ENCODE peak calls at places on chromosomes 7 and 10, in nine cellular contexts. K, E, S, R, D, H, N, A and U are unnamed samples.

GRCh38 chr10:95564291-95564690 is 3.1 kb upstream of the SORBS1 start:
- DNase-seq in K (no peak), E (no peak), S (no peak), R (no peak), D (no peak), H (no peak), N (no peak), A (no peak), U (no peak)

GRCh38 chr10:18195060-18195799 is 55.0 kb downstream of the CACNB2 start:
- DNase-seq in K (peak; percentile 70), E (no peak), S (peak; percentile 50), R (no peak), D (no peak), H (no peak), N (peak; percentile 70), A (no peak), U (no peak)

GRCh38 chr10:89458760-89459159 is 44.4 kb downstream of the IFIT5 start:
- DNase-seq in K (peak; percentile 25), E (no peak), S (no peak), R (no peak), D (no peak), H (no peak), N (no peak), A (no peak), U (no peak)

GRCh38 chr7:38306136-38306535 is 32.7 kb upstream of the TARP start:
- DNase-seq in K (peak; percentile 45), E (no peak), S (no peak), R (no peak), D (no peak), H (no peak), N (no peak), A (no peak), U (no peak)

GRCh38 chr7:84901366-84901765 is 285.5 kb downstream of the SEMA3D start:
- DNase-seq in K (no peak), E (no peak), S (no peak), R (no peak), D (no peak), H (no peak), N (no peak), A (no peak), U (no peak)

GRCh38 chr7:46600340-46600739 is 679.3 kb upstream of the IGFBP3 start:
- DNase-seq in K (peak; percentile 55), E (no peak), S (no peak), R (no peak), D (no peak), H (no peak), N (peak; percentile 50), A (no peak), U (no peak)

GRCh38 chr7:50450691-50451051 is 521 bp upstream of the FIGNL1 start:
- DNase-seq in K (no peak), E (no peak), S (peak; percentile 31), R (no peak), D (no peak), H (no peak), N (peak; percentile 69), A (peak; percentile 56), U (no peak)

GRCh38 chr7:42083284-42083683 is 153.7 kb downstream of the GLI3 start:
- DNase-seq in K (no peak), E (no peak), S (no peak), R (no peak), D (no peak), H (no peak), N (no peak), A (no peak), U (no peak)

GRCh38 chr7:47552631-47553030 is 29.3 kb downstream of the TNS3 start:
- DNase-seq in K (peak; percentile 72), E (no peak), S (no peak), R (no peak), D (no peak), H (peak; percentile 42), N (peak; percentile 58), A (no peak), U (peak; percentile 51)

GRCh38 chr7:45119550-45119949 is 8.1 kb upstream of the TBRG4 start:
- DNase-seq in K (no peak), E (no peak), S (no peak), R (no peak), D (no peak), H (no peak), N (no peak), A (no peak), U (no peak)

GRCh38 chr10:61960396-61961120 is 59.1 kb downstream of the ARID5B start:
- DNase-seq in K (peak; percentile 32), E (no peak), S (no peak), R (no peak), D (no peak), H (no peak), N (no peak), A (no peak), U (no peak)

GRCh38 chr10:86652361-86653202 is 1.8 kb upstream of the OPN4 start:
- DNase-seq in K (peak; percentile 21), E (peak; percentile 40), S (no peak), R (no peak), D (no peak), H (no peak), N (no peak), A (no peak), U (peak; percentile 59)

GRCh38 chr10:57460540-57460939 is 807.2 kb downstream of the IPMK start:
- DNase-seq in K (no peak), E (no peak), S (no peak), R (no peak), D (no peak), H (no peak), N (no peak), A (no peak), U (no peak)

GRCh38 chr7:142745091-142745635 is 4.1 kb upstream of the PRSS1 start:
- DNase-seq in K (peak; percentile 56), E (no peak), S (no peak), R (no peak), D (no peak), H (no peak), N (no peak), A (no peak), U (no peak)

GRCh38 chr10:129655679-129656031 is 188.6 kb downstream of the MGMT start:
- DNase-seq in K (no peak), E (no peak), S (no peak), R (no peak), D (no peak), H (no peak), N (no peak), A (no peak), U (no peak)

GRCh38 chr7:4960363-4960762 is 1.4 kb upstream of the MMD2 start:
- DNase-seq in K (no peak), E (no peak), S (no peak), R (no peak), D (no peak), H (no peak), N (no peak), A (no peak), U (peak; percentile 48)
- H3K27me3 ChIP-seq in K (peaks cover 37% of the 10 kb centered on the region), E (peaks cover 8% of the 10 kb centered on the region), S (no peaks in the 10 kb centered on the region), R (peaks cover 50% of the 10 kb centered on the region), D (peaks cover 11% of the 10 kb centered on the region), H (peaks cover 3% of the 10 kb centered on the region), N (no peaks in the 10 kb centered on the region), A (peaks cover 19% of the 10 kb centered on the region), U (no peaks in the 10 kb centered on the region)

GRCh38 chr10:4195214-4195613 is 410.2 kb upstream of the KLF6 start:
- DNase-seq in K (peak; percentile 77), E (no peak), S (no peak), R (no peak), D (no peak), H (no peak), N (no peak), A (no peak), U (no peak)
- H3K4me3 ChIP-seq in K (no peak overlapping the region), E (no peak overlapping the region), S (no peak overlapping the region), R (no peak overlapping the region), D (no peak overlapping the region), H (no peak overlapping the region), N (no peak overlapping the region), A (no peak overlapping the region), U (no peak overlapping the region)

GRCh38 chr10:101135151-101136006 is 4.3 kb downstream of the TLX1 start:
- DNase-seq in K (no peak), E (no peak), S (no peak), R (no peak), D (peak; percentile 46), H (no peak), N (no peak), A (no peak), U (no peak)

GRCh38 chr10:101134299-101135127 is 3.4 kb downstream of the TLX1 start:
- DNase-seq in K (no peak), E (no peak), S (no peak), R (no peak), D (no peak), H (no peak), N (no peak), A (no peak), U (no peak)

GRCh38 chr10:101132636-101133473 is 1.8 kb downstream of the TLX1 start:
- DNase-seq in K (no peak), E (no peak), S (no peak), R (no peak), D (no peak), H (no peak), N (no peak), A (no peak), U (no peak)

GRCh38 chr10:101131962-101132635 is 999 bp downstream of the TLX1 start:
- DNase-seq in K (no peak), E (no peak), S (no peak), R (no peak), D (no peak), H (no peak), N (no peak), A (peak; percentile 54), U (no peak)

DNA sequence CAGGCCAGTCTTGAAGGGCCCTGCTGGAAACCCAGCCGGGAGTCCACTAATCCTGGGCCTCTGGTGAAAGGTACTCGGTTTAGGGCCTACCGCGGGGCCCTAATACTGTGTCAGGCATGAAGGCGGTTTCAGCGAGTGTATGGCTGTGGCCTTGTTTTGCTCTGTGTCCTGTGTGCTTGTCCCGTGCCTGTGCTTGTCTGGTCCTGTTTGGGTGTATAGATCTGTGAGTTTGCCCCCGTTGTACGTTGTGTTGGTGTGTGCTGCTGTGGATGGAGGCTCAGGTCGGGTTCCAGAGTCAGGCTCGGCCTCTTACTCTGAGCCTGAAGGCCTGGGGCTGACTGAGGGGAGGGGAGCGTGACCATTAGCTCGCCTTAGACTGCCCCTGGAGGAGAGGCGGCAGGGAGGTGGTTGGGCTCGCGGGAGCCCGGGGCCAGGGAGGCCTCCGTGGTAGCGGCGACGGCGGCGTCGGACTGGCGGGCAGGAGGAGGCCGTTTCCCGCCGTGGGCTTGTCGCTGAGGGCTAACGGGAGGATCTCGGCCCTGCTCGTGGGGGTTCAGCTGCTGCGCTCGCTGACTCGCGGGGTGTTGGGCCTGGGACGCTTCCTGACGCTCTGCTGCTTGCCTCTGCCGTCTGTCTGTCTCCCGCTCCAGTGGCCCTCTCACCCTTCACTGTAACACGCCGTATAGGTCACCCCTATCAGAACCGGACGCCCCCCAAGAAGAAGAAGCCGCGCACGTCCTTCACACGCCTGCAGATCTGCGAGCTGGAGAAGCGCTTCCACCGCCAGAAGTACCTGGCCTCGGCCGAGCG is 2.6 kb downstream of the TLX1 start:
- DNase-seq in K (no peak), E (no peak), S (no peak), R (no peak), D (peak; percentile 60), H (no peak), N (no peak), A (no peak), U (no peak)
- H3K27me3 ChIP-seq in K (peaks cover 97% of the 10 kb centered on the region), E (peaks cover 20% of the 10 kb centered on the region), S (no peaks in the 10 kb centered on the region), R (peaks cover 100% of the 10 kb centered on the region), D (peaks cover 96% of the 10 kb centered on the region), H (peaks cover 47% of the 10 kb centered on the region), N (no peaks in the 10 kb centered on the region), A (peaks cover 100% of the 10 kb centered on the region), U (no peaks in the 10 kb centered on the region)

DNA sequence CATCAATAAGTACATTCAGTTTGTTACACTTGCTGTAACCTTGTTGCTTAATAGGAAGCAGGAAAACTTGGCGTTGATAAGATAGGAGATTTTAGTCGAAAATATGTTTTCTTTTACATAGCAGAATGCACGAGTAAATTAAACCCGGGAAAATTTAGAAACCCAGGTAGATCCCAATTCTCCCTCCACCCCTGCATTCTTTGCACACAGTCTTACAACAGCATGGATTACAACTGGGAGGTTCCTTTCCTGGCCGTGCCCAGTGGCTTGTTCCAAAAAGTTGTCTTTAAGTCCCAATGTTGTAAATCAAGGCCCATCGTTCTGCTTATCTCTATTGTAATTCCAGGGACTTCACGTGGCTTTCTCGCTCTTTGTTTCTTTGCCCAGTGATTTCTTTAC is 1.1 kb upstream of the DPY19L1 start:
- DNase-seq in K (no peak), E (no peak), S (no peak), R (no peak), D (no peak), H (no peak), N (no peak), A (no peak), U (no peak)
- H3K4me3 ChIP-seq in K (peak overlapping the region; percentile 87), E (peak overlapping the region; percentile 66), S (peak overlapping the region; percentile 72), R (peak overlapping the region; percentile 93), D (no peak overlapping the region), H (peak overlapping the region; percentile 87), N (peak overlapping the region; percentile 100), A (peak overlapping the region; percentile 69), U (peak overlapping the region; percentile 100)